ENCODE peak calls at places on chromosomes 2 and 18, in four cellular contexts. U is endodermal cell, T is HFFc6, X is endothelial cell. J is an unnamed sample.

GRCh38 chr18:5422626-5423025 is 121.2 kb downstream of the EPB41L3 start:
- DNase-seq in U (no peak), T (no peak), X (no peak), J (no peak)

GRCh38 chr2:48723125-48723524 is 32.4 kb downstream of the LHCGR start:
- DNase-seq in U (no peak), T (no peak), X (no peak), J (no peak)

GRCh38 chr2:196268538-196269338 is 97.4 kb upstream of the STK17B start:
- DNase-seq in U (no peak), T (no peak), X (no peak), J (no peak)

GRCh38 chr2:26649322-26649721 is 8.2 kb upstream of the CIB4 start:
- DNase-seq in U (peak; percentile 28), T (no peak), X (no peak), J (no peak)

GRCh38 chr2:217715484-217715883 is 287.3 kb downstream of the TNS1 start:
- DNase-seq in U (peak; percentile 17), T (no peak), X (no peak), J (no peak)

GRCh38 chr2:199366406-199366805 is 91.3 kb downstream of the SATB2 start:
- DNase-seq in U (no peak), T (peak; percentile 17), X (no peak), J (no peak)

GRCh38 chr2:27921880-27922589 is 31.5 kb downstream of the BABAM2 start:
- DNase-seq in U (no peak), T (no peak), X (no peak), J (no peak)

GRCh38 chr2:136051725-136052048 is 66.3 kb upstream of the DARS1 start:
- DNase-seq in U (no peak), T (no peak), X (no peak), J (no peak)

GRCh38 chr2:221571391-221572179 is 519 bp downstream of the EPHA4 start:
- DNase-seq in U (peak; percentile 81), T (peak; percentile 4), X (peak; percentile 49), J (no peak)

GRCh38 chr2:48530033-48530804 is at the start of gene STON1:
- DNase-seq in U (peak; percentile 79), T (no peak), X (peak; percentile 16), J (peak; percentile 87)

GRCh38 chr2:205684871-205685313 is 2.6 kb downstream of the NRP2 start:
- DNase-seq in U (no peak), T (no peak), X (peak; percentile 33), J (no peak)

GRCh38 chr18:24263078-24263477 is 124.2 kb downstream of the CABYR start:
- DNase-seq in U (no peak), T (no peak), X (no peak), J (no peak)

GRCh38 chr2:149152597-149152996 is 114.1 kb downstream of the LYPD6B start:
- DNase-seq in U (no peak), T (no peak), X (no peak), J (no peak)

GRCh38 chr18:48408727-48409590 is at the start of gene ZBTB7C:
- DNase-seq in U (peak; percentile 81), T (no peak), X (peak; percentile 38), J (no peak)

GRCh38 chr2:10477443-10478297 is 29.5 kb upstream of the ODC1 start:
- DNase-seq in U (peak; percentile 94), T (no peak), X (no peak), J (no peak)

GRCh38 chr2:6968319-6969100 is 51.3 kb downstream of the RNF144A start:
- DNase-seq in U (peak; percentile 50), T (no peak), X (no peak), J (peak; percentile 73)

DNA sequence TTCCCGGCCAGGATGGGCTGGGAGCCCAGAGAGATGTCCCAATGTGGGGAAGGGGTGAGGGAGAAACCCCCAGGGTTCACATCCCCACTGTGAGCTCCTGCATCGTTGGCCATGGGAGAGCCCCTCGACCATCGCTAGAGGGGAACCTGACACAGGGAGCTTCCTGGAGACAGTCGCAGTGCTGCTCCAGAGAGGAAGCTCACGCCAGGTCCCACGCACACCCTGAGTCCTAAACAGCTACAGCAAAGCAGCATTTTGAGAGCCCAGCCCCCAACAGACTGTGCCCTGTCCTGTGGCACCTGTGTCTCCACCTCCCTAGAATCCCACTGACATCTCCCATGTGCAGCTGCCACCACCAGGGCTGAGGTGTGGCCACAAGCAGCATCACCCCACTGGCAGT is 468.0 kb upstream of the SALL3 start:
- DNase-seq in U (no peak), T (no peak), X (no peak), J (peak; percentile 56)
- TF ChIP-seq CTCF in U (no peak), T (no peak), X (no peak), J (no peak)

GRCh38 chr2:63052411-63053234 is 2.0 kb downstream of the OTX1 start:
- DNase-seq in U (peak; percentile 60), T (no peak), X (peak; percentile 16), J (no peak)

GRCh38 chr2:63054812-63055509 is 4.3 kb downstream of the OTX1 start:
- DNase-seq in U (peak; percentile 72), T (no peak), X (no peak), J (no peak)

GRCh38 chr2:63053235-63053888 is 2.7 kb downstream of the OTX1 start:
- DNase-seq in U (no peak), T (no peak), X (peak; percentile 26), J (no peak)

GRCh38 chr2:63055510-63056308 is 5.1 kb downstream of the OTX1 start:
- DNase-seq in U (peak; percentile 77), T (no peak), X (peak; percentile 31), J (no peak)

DNA sequence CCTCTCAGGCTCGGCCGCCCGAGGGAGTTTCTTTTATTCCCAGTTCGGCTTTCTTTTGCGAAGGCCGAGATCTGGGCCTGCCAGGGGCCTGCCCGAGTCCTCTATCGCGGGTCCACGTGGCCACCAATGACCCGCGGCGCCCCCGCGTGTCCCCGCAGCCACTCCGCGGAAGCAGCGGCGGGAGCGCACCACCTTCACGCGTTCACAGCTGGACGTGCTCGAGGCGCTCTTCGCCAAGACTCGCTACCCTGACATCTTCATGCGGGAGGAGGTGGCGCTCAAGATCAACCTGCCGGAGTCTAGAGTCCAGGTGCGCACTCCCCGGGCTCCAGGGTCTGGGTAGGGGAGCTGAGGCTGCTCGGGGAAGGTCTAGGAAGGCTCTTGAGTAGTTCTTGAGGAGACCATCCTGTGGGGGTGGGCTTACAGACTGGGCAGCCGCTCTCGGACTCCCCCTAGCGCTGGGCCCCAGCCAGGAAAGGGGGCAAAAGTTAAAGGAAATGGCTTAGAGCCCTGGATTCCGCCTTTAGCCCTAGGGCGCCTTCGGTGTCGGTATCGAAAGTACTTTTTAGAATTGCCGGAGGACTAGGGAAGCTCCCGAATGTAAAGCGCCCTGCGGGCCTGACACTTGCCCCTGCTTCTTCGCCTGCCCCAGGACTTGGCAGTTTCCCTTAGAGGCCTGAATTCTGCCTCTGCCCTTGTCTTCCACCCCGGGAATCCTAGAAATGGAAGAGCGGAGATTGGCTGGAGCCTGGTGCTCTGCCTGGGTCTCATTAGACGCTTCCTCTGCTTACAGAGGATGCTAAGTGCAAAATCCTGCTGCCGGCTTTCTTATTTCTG is 3.5 kb downstream of the OTX1 start:
- DNase-seq in U (peak; percentile 95), T (no peak), X (peak; percentile 65), J (no peak)
- TF ChIP-seq CTCF in U (peak; percentile 89), T (peak; percentile 48), X (peak; percentile 65), J (peak; percentile 47)

DNA sequence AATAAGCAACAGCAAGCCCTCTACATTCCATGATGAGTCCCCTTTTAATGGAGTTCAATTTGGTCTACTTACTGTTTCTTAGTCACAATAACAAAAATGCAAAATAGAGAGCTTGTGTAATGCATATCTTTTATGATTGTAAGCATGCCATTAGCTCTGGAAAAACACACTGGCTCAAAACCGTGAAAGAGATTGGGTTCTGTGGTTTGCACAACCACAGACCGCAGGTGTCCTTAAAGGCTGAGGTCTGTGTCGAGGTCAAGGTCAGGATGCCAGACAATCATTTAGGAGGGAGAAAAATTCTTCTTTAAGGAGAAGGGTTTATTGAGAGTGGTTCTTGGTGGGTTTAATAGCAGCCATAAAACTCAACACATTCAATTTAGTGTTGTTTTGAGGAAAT is 487.2 kb downstream of the GALR1 start:
- DNase-seq in U (no peak), T (no peak), X (no peak), J (no peak)
- TF ChIP-seq CTCF in U (no peak), T (no peak), X (no peak), J (no peak)

GRCh38 chr2:130341562-130342019 is 1.1 kb upstream of the IMP4 start:
- DNase-seq in U (no peak), T (no peak), X (no peak), J (no peak)

GRCh38 chr2:130342020-130342532 is 621 bp upstream of the IMP4 start:
- DNase-seq in U (peak; percentile 97), T (peak; percentile 91), X (peak; percentile 79), J (peak; percentile 95)

GRCh38 chr2:130344578-130344977 is 1.9 kb downstream of the IMP4 start:
- DNase-seq in U (no peak), T (no peak), X (no peak), J (no peak)

GRCh38 chr2:130345091-130345490 is 2.4 kb downstream of the IMP4 start:
- DNase-seq in U (no peak), T (no peak), X (no peak), J (no peak)

DNA sequence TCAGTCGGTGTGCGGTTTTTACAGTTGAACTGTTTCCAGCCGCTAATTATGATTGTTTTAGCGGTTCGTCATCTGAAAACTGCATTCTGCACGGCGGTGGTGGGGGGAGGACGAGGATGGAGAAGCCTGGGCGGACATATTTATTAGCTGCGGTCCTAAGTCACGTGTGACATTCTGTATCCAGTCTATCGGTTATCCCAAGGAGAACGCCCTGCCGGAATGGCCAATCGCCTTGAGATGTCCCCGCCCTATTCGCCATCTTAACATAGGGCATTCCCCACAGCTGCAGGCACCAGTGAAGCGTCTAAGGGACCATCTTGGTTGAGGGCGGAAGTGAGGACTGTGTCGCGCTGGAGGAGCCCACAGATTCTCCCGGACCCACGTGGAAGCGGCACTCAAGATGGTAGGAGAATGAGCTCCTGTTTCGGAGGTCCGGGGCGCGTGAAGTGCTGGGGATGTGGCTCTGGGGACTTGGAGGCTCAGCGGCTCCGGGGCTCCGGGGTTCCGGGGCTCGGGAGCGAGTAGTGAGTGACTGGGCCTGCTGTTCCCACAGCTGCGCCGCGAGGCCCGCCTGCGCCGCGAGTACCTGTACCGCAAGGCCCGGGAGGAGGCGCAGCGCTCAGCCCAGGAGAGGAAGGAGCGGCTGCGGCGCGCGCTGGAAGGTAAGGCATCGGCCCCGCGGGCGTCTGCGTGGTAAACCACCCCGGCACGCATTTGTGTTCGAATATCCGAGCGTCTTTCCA is at the start of gene IMP4:
- DNase-seq in U (peak; percentile 98), T (peak; percentile 100), X (peak; percentile 84), J (peak; percentile 98)
- TF ChIP-seq CTCF in U (peak; percentile 65), T (peak; percentile 67), X (no peak), J (peak; percentile 43)

DNA sequence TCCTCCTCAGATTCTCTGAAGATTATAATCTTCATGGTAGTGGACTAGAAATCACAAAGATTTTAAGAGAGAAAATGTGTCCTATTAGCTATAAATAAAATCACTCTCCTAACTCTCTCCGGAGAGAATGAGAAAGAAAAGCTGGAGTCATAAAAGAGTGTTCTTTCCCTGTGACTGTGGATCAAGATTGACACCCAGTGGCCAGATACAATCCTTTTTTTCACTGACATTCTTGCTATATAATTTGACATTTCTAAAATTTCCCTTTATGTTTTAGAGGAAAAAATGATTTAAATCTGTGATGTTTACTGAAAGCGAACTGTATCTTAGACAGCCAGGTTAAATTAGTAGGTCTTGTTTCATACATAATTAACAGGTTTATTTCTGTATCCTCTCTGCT is 35.4 kb upstream of the LRP2 start:
- DNase-seq in U (no peak), T (no peak), X (no peak), J (no peak)
- TF ChIP-seq CTCF in U (peak; percentile 72), T (no peak), X (no peak), J (peak; percentile 58)